ENCODE peak calls at places on chromosomes 11 and 22, in seven cellular contexts. One of them, this sample, is unnamed.

GRCh38 chr11:67415501-67416304 is at the start of gene CARNS1:
- DNase-seq in hepatocyte: peak
- DNase-seq in H1: no peak
- DNase-seq in fibroblast of the aortic adventitia: no peak
- DNase-seq in cardiac fibroblast: no peak
- DNase-seq in tibial artery: no peak
- DNase-seq in transverse colon: no peak
- DNase-seq in this sample: no peak

GRCh38 chr11:72430743-72431570 is 3.4 kb downstream of the CLPB start:
- DNase-seq in hepatocyte: peak
- DNase-seq in H1: no peak
- DNase-seq in fibroblast of the aortic adventitia: peak
- DNase-seq in cardiac fibroblast: peak
- DNase-seq in tibial artery: no peak
- DNase-seq in transverse colon: no peak
- DNase-seq in this sample: no peak

GRCh38 chr11:10606536-10607208 is 38.2 kb upstream of the LYVE1 start:
- DNase-seq in hepatocyte: no peak
- DNase-seq in H1: no peak
- DNase-seq in fibroblast of the aortic adventitia: peak
- DNase-seq in cardiac fibroblast: peak
- DNase-seq in tibial artery: no peak
- DNase-seq in transverse colon: no peak
- DNase-seq in this sample: no peak

GRCh38 chr11:93841446-93841845 is 9.0 kb downstream of the VSTM5 start:
- DNase-seq in hepatocyte: no peak
- DNase-seq in H1: no peak
- DNase-seq in fibroblast of the aortic adventitia: no peak
- DNase-seq in cardiac fibroblast: no peak
- DNase-seq in tibial artery: no peak
- DNase-seq in transverse colon: no peak
- DNase-seq in this sample: no peak

GRCh38 chr11:30889116-30889765 is 303.1 kb upstream of the MPPED2 start:
- DNase-seq in hepatocyte: no peak
- DNase-seq in H1: no peak
- DNase-seq in fibroblast of the aortic adventitia: no peak
- DNase-seq in cardiac fibroblast: peak
- DNase-seq in tibial artery: no peak
- DNase-seq in transverse colon: no peak
- DNase-seq in this sample: no peak

GRCh38 chr11:108009497-108010360 is 1.0 kb downstream of the CUL5 start:
- DNase-seq in hepatocyte: peak
- DNase-seq in H1: no peak
- DNase-seq in fibroblast of the aortic adventitia: peak
- DNase-seq in cardiac fibroblast: no peak
- DNase-seq in tibial artery: no peak
- DNase-seq in transverse colon: no peak
- DNase-seq in this sample: no peak

GRCh38 chr22:22944268-22944985 is 56.8 kb downstream of the IGLL5 start:
- DNase-seq in hepatocyte: peak
- DNase-seq in H1: no peak
- DNase-seq in fibroblast of the aortic adventitia: no peak
- DNase-seq in cardiac fibroblast: no peak
- DNase-seq in tibial artery: no peak
- DNase-seq in transverse colon: peak
- DNase-seq in this sample: peak

GRCh38 chr22:49429066-49429465 is 398.6 kb downstream of the BRD1 start:
- DNase-seq in hepatocyte: no peak
- DNase-seq in H1: no peak
- DNase-seq in fibroblast of the aortic adventitia: no peak
- DNase-seq in cardiac fibroblast: no peak
- DNase-seq in tibial artery: no peak
- DNase-seq in transverse colon: no peak
- DNase-seq in this sample: no peak

DNA sequence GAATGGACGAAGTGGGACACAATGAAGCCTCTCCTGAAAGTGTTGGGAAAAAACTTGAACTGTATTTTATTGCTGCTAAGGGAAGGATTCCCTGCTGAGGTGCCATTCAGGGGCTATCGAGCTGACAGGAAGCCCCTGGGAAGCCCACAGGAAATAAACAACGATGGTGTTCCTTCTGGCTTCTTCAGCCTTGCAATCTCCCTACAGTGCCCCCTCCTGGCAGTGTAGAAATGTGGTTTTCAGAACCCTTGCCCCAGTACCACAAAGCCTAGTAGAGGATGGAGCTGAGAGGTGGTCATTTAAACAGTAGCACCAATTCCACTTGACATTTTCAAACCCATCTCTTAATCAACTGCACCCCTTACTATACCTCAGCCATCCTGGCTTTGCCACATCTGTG is 676.7 kb upstream of the ARHGAP42 start:
- DNase-seq in hepatocyte: no peak
- DNase-seq in H1: peak
- DNase-seq in fibroblast of the aortic adventitia: no peak
- DNase-seq in cardiac fibroblast: no peak
- DNase-seq in tibial artery: no peak
- DNase-seq in transverse colon: no peak
- DNase-seq in this sample: no peak
- TF ChIP-seq CTCF in hepatocyte: no peak
- TF ChIP-seq CTCF in H1: peak
- TF ChIP-seq CTCF in fibroblast of the aortic adventitia: no peak
- TF ChIP-seq CTCF in cardiac fibroblast: no peak
- TF ChIP-seq CTCF in tibial artery: no peak
- TF ChIP-seq CTCF in transverse colon: no peak
- TF ChIP-seq CTCF in this sample: no peak

DNA sequence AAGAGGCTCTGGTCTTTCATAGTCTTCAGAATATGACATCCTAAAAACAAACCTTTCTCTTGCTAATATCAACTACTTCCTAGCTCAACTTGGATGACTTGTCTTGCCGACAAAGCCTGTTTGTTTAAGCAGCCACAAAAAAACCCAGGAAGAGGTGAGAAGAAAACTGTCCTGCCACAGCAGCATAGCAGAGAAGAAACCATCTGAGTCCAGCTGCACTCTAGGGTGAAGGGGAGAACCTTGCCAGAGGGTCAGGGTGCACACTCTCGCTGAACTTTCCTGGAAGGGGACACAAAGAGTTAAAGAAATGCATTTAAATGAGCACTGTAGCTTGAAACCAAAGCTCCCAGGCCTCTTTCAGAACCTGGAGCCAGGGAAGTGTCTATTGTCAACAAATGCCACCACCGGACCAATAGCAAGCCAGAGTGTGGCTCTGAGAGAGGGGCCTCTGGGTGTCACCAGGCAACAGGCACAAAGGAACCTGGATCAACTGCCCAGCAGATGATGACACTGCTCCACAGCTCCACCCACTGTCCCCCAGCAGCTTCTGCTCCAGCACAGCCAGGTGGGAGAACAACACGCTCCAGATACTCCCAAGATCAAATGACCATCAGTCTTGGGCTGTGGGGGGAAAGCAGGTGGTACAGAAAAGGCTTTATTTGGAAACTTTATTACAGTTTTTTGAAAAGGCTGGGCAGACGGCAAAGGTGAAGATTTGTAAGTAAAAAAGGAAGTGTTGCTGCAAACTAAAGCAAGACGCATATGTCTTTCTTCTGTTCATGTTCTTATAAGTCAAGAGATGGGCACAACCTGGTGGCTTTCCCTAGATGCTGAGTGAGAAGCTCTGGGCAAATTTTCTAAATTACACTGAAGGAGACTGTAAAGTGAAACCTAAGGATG is 105.7 kb downstream of the RASSF10 start:
- DNase-seq in hepatocyte: peak
- DNase-seq in H1: no peak
- DNase-seq in fibroblast of the aortic adventitia: no peak
- DNase-seq in cardiac fibroblast: no peak
- DNase-seq in tibial artery: no peak
- DNase-seq in transverse colon: peak
- DNase-seq in this sample: peak
- TF ChIP-seq CTCF in hepatocyte: peak
- TF ChIP-seq CTCF in H1: peak
- TF ChIP-seq CTCF in fibroblast of the aortic adventitia: no peak
- TF ChIP-seq CTCF in cardiac fibroblast: no peak
- TF ChIP-seq CTCF in tibial artery: no peak
- TF ChIP-seq CTCF in transverse colon: no peak
- TF ChIP-seq CTCF in this sample: peak

GRCh38 chr22:32175751-32176644 is 16.9 kb upstream of the C22orf42 start:
- DNase-seq in hepatocyte: no peak
- DNase-seq in H1: no peak
- DNase-seq in fibroblast of the aortic adventitia: no peak
- DNase-seq in cardiac fibroblast: no peak
- DNase-seq in tibial artery: no peak
- DNase-seq in transverse colon: no peak
- DNase-seq in this sample: peak
- TF ChIP-seq CTCF in hepatocyte: no peak
- TF ChIP-seq CTCF in H1: peak
- TF ChIP-seq CTCF in fibroblast of the aortic adventitia: no peak
- TF ChIP-seq CTCF in cardiac fibroblast: no peak
- TF ChIP-seq CTCF in tibial artery: no peak
- TF ChIP-seq CTCF in transverse colon: no peak
- TF ChIP-seq CTCF in this sample: no peak

GRCh38 chr22:39607093-39607492 is 36.5 kb downstream of the CACNA1I start:
- DNase-seq in hepatocyte: no peak
- DNase-seq in H1: no peak
- DNase-seq in fibroblast of the aortic adventitia: peak
- DNase-seq in cardiac fibroblast: no peak
- DNase-seq in tibial artery: no peak
- DNase-seq in transverse colon: no peak
- DNase-seq in this sample: no peak
- TF ChIP-seq CTCF in hepatocyte: no peak
- TF ChIP-seq CTCF in H1: no peak
- TF ChIP-seq CTCF in fibroblast of the aortic adventitia: no peak
- TF ChIP-seq CTCF in cardiac fibroblast: no peak
- TF ChIP-seq CTCF in tibial artery: no peak
- TF ChIP-seq CTCF in transverse colon: no peak
- TF ChIP-seq CTCF in this sample: no peak

GRCh38 chr11:48116843-48117242 is 99.8 kb upstream of the OR4B1 start:
- DNase-seq in hepatocyte: no peak
- DNase-seq in H1: no peak
- DNase-seq in fibroblast of the aortic adventitia: no peak
- DNase-seq in cardiac fibroblast: peak
- DNase-seq in tibial artery: no peak
- DNase-seq in transverse colon: no peak
- DNase-seq in this sample: no peak
- TF ChIP-seq CTCF in hepatocyte: peak
- TF ChIP-seq CTCF in H1: peak
- TF ChIP-seq CTCF in fibroblast of the aortic adventitia: peak
- TF ChIP-seq CTCF in cardiac fibroblast: peak
- TF ChIP-seq CTCF in tibial artery: peak
- TF ChIP-seq CTCF in transverse colon: peak
- TF ChIP-seq CTCF in this sample: peak

GRCh38 chr11:119299416-119299815 is 17.5 kb downstream of the MCAM start:
- DNase-seq in hepatocyte: no peak
- DNase-seq in H1: no peak
- DNase-seq in fibroblast of the aortic adventitia: no peak
- DNase-seq in cardiac fibroblast: no peak
- DNase-seq in tibial artery: no peak
- DNase-seq in transverse colon: no peak
- DNase-seq in this sample: no peak

GRCh38 chr11:119300198-119300964 is 16.5 kb downstream of the MCAM start:
- DNase-seq in hepatocyte: no peak
- DNase-seq in H1: no peak
- DNase-seq in fibroblast of the aortic adventitia: no peak
- DNase-seq in cardiac fibroblast: no peak
- DNase-seq in tibial artery: no peak
- DNase-seq in transverse colon: no peak
- DNase-seq in this sample: no peak

GRCh38 chr11:119297938-119298337 is 19.0 kb downstream of the MCAM start:
- DNase-seq in hepatocyte: no peak
- DNase-seq in H1: no peak
- DNase-seq in fibroblast of the aortic adventitia: no peak
- DNase-seq in cardiac fibroblast: no peak
- DNase-seq in tibial artery: no peak
- DNase-seq in transverse colon: no peak
- DNase-seq in this sample: no peak

GRCh38 chr11:119295178-119295577 is 21.8 kb downstream of the MCAM start:
- DNase-seq in hepatocyte: no peak
- DNase-seq in H1: no peak
- DNase-seq in fibroblast of the aortic adventitia: peak
- DNase-seq in cardiac fibroblast: peak
- DNase-seq in tibial artery: no peak
- DNase-seq in transverse colon: no peak
- DNase-seq in this sample: no peak

GRCh38 chr11:119298726-119299125 is 18.2 kb downstream of the MCAM start:
- DNase-seq in hepatocyte: no peak
- DNase-seq in H1: no peak
- DNase-seq in fibroblast of the aortic adventitia: no peak
- DNase-seq in cardiac fibroblast: no peak
- DNase-seq in tibial artery: no peak
- DNase-seq in transverse colon: no peak
- DNase-seq in this sample: no peak
- TF ChIP-seq CTCF in hepatocyte: no peak
- TF ChIP-seq CTCF in H1: no peak
- TF ChIP-seq CTCF in fibroblast of the aortic adventitia: no peak
- TF ChIP-seq CTCF in cardiac fibroblast: no peak
- TF ChIP-seq CTCF in tibial artery: no peak
- TF ChIP-seq CTCF in transverse colon: no peak
- TF ChIP-seq CTCF in this sample: no peak

GRCh38 chr11:95137299-95137698 is 47.7 kb downstream of the ENDOD1 start:
- DNase-seq in hepatocyte: no peak
- DNase-seq in H1: no peak
- DNase-seq in fibroblast of the aortic adventitia: no peak
- DNase-seq in cardiac fibroblast: no peak
- DNase-seq in tibial artery: no peak
- DNase-seq in transverse colon: no peak
- DNase-seq in this sample: no peak

GRCh38 chr11:95140397-95141030 is 50.9 kb downstream of the ENDOD1 start:
- DNase-seq in hepatocyte: no peak
- DNase-seq in H1: no peak
- DNase-seq in fibroblast of the aortic adventitia: peak
- DNase-seq in cardiac fibroblast: peak
- DNase-seq in tibial artery: no peak
- DNase-seq in transverse colon: no peak
- DNase-seq in this sample: no peak

GRCh38 chr11:95135880-95136279 is 46.2 kb downstream of the ENDOD1 start:
- DNase-seq in hepatocyte: no peak
- DNase-seq in H1: no peak
- DNase-seq in fibroblast of the aortic adventitia: no peak
- DNase-seq in cardiac fibroblast: no peak
- DNase-seq in tibial artery: no peak
- DNase-seq in transverse colon: no peak
- DNase-seq in this sample: no peak

GRCh38 chr11:95135155-95135554 is 45.5 kb downstream of the ENDOD1 start:
- DNase-seq in hepatocyte: no peak
- DNase-seq in H1: no peak
- DNase-seq in fibroblast of the aortic adventitia: no peak
- DNase-seq in cardiac fibroblast: no peak
- DNase-seq in tibial artery: no peak
- DNase-seq in transverse colon: no peak
- DNase-seq in this sample: no peak

DNA sequence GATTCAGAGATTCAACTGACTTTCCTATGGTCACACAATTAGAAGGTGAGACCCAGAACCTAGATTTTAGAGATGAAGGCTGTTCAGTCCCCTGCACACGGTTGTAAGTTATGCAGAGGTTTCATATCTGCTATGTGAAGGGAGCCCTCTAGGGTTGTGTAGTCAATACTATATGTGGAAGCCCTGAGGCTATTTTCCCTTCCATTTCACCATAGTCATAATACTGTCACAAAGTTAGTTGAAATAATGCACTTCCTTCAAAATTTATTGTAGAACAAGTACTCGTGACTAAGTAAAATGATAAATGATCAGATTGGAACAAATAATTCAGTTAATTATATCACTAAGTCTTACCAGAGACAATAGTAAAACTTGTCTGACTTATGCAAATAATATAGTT is 48.8 kb downstream of the ENDOD1 start:
- DNase-seq in hepatocyte: peak
- DNase-seq in H1: no peak
- DNase-seq in fibroblast of the aortic adventitia: peak
- DNase-seq in cardiac fibroblast: peak
- DNase-seq in tibial artery: no peak
- DNase-seq in transverse colon: no peak
- DNase-seq in this sample: no peak
- TF ChIP-seq CTCF in hepatocyte: peak
- TF ChIP-seq CTCF in H1: peak
- TF ChIP-seq CTCF in fibroblast of the aortic adventitia: peak
- TF ChIP-seq CTCF in cardiac fibroblast: peak
- TF ChIP-seq CTCF in tibial artery: peak
- TF ChIP-seq CTCF in transverse colon: peak
- TF ChIP-seq CTCF in this sample: no peak

This sample was measured in progenitor cell of endocrine pancreas.